ENCODE peak calls at places on chromosomes 16 and 17, in ten cellular contexts. T, Q, L, W, X, O, Y, D, S and F are unnamed samples.

GRCh38 chr17:78313735-78314648 is 45.9 kb downstream of the SOCS3 start:
- DNase-seq in W (no peak), O (peak), Q (peak), X (peak), S (no peak), L (peak), Y (peak), T (peak), D (no peak), F (no peak)

GRCh38 chr17:19263621-19264010 is 26.4 kb downstream of the EPN2 start:
- DNase-seq in T (no peak), O (no peak), W (no peak), D (no peak), Y (no peak), S (peak), Q (no peak), L (no peak), X (no peak), F (no peak)

GRCh38 chr16:2007081-2007836 is 2.4 kb downstream of the ZNF598 start:
- DNase-seq in O (no peak), L (no peak), W (no peak), T (peak), Y (no peak), S (no peak), Q (no peak), D (no peak), X (no peak), F (no peak)

GRCh38 chr17:77211681-77212080 is 70.9 kb downstream of the SEC14L1 start:
- DNase-seq in Y (no peak), D (no peak), O (no peak), L (no peak), Q (no peak), W (no peak), X (no peak), T (no peak), S (no peak), F (no peak)

GRCh38 chr16:4261557-4262172 is 11.2 kb downstream of the TFAP4 start:
- DNase-seq in T (peak), Y (peak), Q (no peak), O (peak), S (no peak), D (no peak), L (peak), W (no peak), X (peak), F (no peak)

GRCh38 chr17:81509687-81510523 is 2.7 kb downstream of the ACTG1 start:
- DNase-seq in X (no peak), O (peak), Q (no peak), D (no peak), Y (no peak), W (no peak), S (no peak), L (peak), T (no peak), F (no peak)

GRCh38 chr16:71188956-71189712 is 41.4 kb downstream of the HYDIN start:
- DNase-seq in Y (no peak), L (no peak), X (no peak), W (no peak), T (no peak), Q (no peak), D (no peak), S (no peak), O (no peak), F (no peak)

GRCh38 chr17:57887161-57887560 is 37.3 kb upstream of the MRPS23 start:
- DNase-seq in L (no peak), Y (no peak), O (no peak), S (no peak), X (no peak), W (no peak), D (no peak), Q (no peak), T (no peak), F (no peak)

GRCh38 chr17:78563189-78564145 is 13.7 kb downstream of the DNAH17 start:
- DNase-seq in T (peak), W (no peak), Q (peak), D (no peak), O (no peak), X (no peak), Y (no peak), L (no peak), S (no peak), F (no peak)

GRCh38 chr16:30858111-30858495 is 35.8 kb downstream of the BCL7C start:
- DNase-seq in Q (no peak), W (no peak), Y (no peak), D (no peak), T (no peak), X (no peak), L (no peak), S (no peak), O (no peak), F (no peak)

GRCh38 chr16:89455178-89455577 is 35.2 kb downstream of the ANKRD11 start:
- DNase-seq in O (peak), X (no peak), Y (no peak), L (no peak), S (no peak), T (no peak), W (no peak), Q (no peak), D (no peak), F (no peak)

DNA sequence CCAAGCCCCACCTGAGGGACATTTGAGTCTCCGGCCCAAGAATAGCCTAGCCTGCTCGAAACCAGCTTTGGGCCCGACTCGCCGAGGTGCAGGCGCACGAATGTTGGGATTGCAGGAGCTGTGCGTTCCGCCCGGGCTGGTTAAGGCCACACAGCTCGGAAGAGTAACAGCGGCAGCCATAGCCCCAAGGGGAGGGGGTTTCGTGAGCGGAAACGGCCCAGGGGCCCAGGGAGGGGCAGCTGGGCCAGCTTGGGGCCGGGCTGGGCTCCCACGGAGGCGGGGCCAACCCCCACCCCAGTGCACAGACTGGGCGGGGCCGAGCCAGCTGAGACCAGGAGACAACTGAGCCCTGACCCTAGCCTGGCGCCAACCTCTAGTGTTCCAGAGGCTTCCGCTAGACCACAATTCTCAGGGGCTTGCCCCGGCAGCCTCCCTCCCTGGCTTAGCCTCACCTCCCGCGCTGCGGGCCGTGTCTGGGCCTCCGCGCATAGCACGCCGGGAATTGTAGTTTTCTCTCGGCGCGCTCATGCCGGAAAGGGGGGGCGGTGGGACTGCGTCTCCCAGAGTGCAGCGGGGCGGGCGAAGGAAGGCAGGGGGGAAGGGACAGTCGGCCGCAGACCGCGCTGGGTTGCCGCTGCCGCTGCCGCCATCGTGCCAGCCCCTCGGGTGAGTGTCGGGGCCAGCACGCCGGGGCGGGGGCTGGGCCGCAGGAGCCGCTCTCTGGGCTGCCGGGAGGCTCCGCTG is at the start of gene NUTF2:
- DNase-seq in L (peak), W (peak), T (peak), O (peak), Q (peak), S (peak), Y (peak), D (peak), X (peak), F (peak)
- TF ChIP-seq POLR2A in L (peak), W (peak), T (peak), O (peak), Q (no peak), S (peak), Y (peak), D (no peak), X (peak), F (peak)

DNA sequence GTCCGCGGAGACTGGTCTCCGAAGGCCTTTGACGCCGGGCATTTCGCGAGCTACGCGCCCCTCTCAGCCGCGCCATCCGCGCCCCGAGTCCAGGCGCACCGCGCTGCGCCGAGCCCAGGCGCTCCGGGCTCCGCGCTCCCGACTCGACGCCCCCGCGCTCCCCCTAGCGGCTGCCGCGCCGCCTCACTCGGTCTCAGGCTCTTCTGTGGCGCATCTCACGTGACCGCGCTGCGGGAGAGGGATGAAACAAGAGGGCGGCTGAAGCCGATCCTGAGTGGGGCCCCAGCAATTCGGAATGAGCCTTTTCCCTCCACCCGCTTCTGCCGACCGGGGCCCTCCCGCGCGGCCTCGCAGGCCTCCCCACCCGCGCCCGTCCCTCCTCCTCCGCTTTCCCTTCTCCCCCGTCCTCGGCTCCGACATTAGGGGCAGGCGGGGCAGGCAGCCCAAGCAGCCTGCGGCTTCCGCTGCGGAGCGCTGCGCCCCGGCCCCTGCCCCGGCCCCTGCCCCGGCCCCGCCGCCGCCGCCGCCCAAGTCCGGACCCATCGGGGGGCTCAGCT is 42.5 kb upstream of the AMZ2 start:
- DNase-seq in Y (peak), D (peak), S (peak), Q (peak), X (peak), T (peak), O (peak), L (peak), W (peak), F (peak)
- TF ChIP-seq POLR2A in Y (peak), D (no peak), S (peak), Q (no peak), X (peak), T (peak), O (peak), L (peak), W (peak), F (peak)

GRCh38 chr17:18129041-18129502 is 20.5 kb downstream of the MYO15A start:
- DNase-seq in L (peak), D (no peak), Q (peak), Y (no peak), X (no peak), W (no peak), S (no peak), T (peak), O (no peak), F (no peak)
- TF ChIP-seq POLR2A in L (no peak), D (no peak), Q (no peak), Y (no peak), X (no peak), W (no peak), S (no peak), T (no peak), O (no peak), F (no peak)

DNA sequence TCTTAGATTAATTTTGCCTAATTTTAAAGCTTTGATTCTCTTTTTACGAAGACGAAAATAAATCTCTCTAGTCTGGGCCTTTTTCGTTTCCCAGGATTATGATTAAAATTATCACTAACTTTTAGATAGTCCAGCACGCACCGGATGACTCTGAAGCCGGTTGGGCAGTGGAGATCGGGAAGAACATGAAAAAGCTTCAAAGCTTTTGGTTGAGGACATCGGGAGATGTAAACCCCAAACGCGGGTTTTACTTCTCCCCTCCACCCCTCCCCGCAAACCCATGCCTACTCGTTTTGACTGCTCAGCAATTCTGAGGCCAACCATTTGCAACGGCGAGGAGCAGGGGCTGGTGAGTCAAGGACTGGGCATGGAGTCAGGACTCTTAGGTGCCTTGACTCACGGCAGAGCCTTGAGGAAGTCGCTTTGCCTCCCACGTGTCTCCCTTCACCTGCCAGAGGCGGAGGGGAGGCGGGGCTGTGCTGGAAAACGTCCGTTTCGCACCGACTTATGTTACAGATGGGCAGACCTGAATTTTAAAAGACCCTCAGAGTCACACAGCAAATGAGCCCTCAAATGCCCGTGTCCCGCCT is 989 bp upstream of the DUSP14 start:
- DNase-seq in X (peak), L (peak), W (peak), S (peak), D (no peak), Q (peak), T (peak), Y (peak), O (peak), F (no peak)
- TF ChIP-seq POLR2A in X (no peak), L (no peak), W (no peak), S (no peak), D (no peak), Q (no peak), T (no peak), Y (no peak), O (no peak), F (no peak)

GRCh38 chr16:22296225-22297113 is 740 bp upstream of the POLR3E start:
- DNase-seq in O (peak), T (peak), L (no peak), Q (no peak), S (no peak), W (no peak), X (peak), D (no peak), Y (no peak), F (no peak)

GRCh38 chr16:22297114-22297870 is at the start of gene POLR3E:
- DNase-seq in D (peak), T (peak), X (peak), L (peak), Q (peak), Y (peak), W (peak), O (peak), S (peak), F (peak)

GRCh38 chr16:22299036-22299435 is 1.8 kb downstream of the POLR3E start:
- DNase-seq in L (no peak), W (no peak), X (no peak), T (no peak), O (no peak), Q (no peak), D (no peak), Y (no peak), S (no peak), F (no peak)

GRCh38 chr16:22300427-22301071 is 3.3 kb downstream of the POLR3E start:
- DNase-seq in L (peak), X (peak), T (peak), W (no peak), O (peak), S (peak), Y (peak), D (no peak), Q (peak), F (no peak)

GRCh38 chr16:22297871-22298733 is 893 bp downstream of the POLR3E start:
- DNase-seq in L (peak), D (no peak), T (peak), Q (peak), Y (peak), X (peak), O (peak), S (peak), W (peak), F (no peak)
- TF ChIP-seq POLR2A in L (no peak), D (no peak), T (no peak), Q (no peak), Y (no peak), X (peak), O (peak), S (no peak), W (no peak), F (no peak)

DNA sequence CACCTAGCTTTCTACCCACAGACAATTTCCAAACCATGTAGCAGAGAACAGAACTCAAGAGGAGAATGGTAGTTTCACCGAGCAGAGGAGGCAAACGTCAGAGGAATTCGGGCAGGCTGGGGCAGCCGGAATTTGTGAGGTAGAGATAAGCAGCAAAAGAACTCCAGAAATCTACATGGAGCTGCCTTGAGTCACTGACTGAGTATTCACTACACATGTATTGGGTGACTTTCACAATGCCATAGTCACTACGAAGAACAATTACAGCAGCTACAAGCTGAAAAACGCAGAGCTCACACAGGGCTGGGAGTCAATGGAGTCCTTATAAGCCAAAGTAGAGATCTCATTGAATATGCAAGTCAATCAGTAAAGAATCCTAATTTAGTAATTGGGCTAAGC is 13.4 kb downstream of the CMC2 start:
- DNase-seq in O (no peak), S (no peak), Y (no peak), D (no peak), L (peak), W (no peak), X (peak), T (no peak), Q (peak), F (no peak)
- TF ChIP-seq POLR2A in O (no peak), S (no peak), Y (no peak), D (no peak), L (no peak), W (no peak), X (no peak), T (no peak), Q (no peak), F (no peak)

DNA sequence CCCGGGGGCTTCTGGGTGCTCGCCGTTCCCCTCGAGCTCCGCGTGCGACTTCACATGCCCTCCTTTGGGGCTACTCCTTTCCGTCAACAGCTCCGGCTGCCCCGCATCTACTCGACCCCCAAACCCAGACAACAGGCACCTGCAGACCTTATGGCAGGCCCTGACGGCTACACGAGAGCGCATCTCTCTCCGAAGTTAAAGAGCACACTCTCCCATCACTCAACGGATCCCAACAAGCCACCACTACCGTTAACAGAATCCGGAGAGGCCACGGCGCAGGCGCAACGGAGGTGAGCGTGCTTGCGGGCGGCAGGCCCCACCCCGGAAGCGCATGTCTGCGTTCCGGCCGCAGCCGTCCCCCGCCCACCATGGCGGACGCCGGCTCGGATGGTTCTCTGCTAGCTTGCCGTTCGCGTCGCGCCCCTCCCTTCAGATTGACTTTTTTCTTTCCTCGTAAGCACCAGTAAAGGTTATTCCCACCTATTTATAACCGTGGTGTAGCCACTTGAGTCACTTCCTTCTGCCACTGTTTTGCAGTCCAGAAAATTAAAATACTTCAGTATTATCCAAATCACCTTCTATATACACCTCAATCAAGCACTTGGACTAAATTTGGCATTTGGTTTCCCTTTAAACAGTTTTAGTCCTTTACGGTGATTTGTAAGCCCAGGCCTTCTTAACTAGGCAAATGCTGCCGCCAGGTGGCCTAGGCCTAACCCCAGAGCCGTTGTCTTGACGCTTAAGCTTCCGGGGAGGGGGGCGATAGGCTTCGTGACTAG is at the start of gene POLG2:
- DNase-seq in Y (peak), Q (peak), O (peak), S (peak), X (peak), D (peak), L (peak), T (peak), W (peak), F (peak)
- TF ChIP-seq POLR2A in Y (peak), Q (no peak), O (peak), S (peak), X (peak), D (no peak), L (peak), T (peak), W (no peak), F (no peak)

GRCh38 chr17:21199856-21200255 is 14.1 kb downstream of the TMEM11 start:
- DNase-seq in Q (no peak), L (no peak), O (no peak), D (no peak), W (no peak), S (no peak), Y (no peak), X (no peak), T (no peak), F (no peak)
- TF ChIP-seq POLR2A in Q (no peak), L (no peak), O (no peak), D (no peak), W (no peak), S (no peak), Y (no peak), X (no peak), T (no peak), F (no peak)

GRCh38 chr17:6583411-6583810 is 27.1 kb upstream of the PITPNM3 start:
- DNase-seq in T (no peak), D (no peak), W (no peak), X (no peak), Y (no peak), O (no peak), S (no peak), Q (no peak), L (no peak), F (no peak)

GRCh38 chr17:6577686-6578263 is 21.4 kb upstream of the PITPNM3 start:
- DNase-seq in Y (peak), T (no peak), L (no peak), O (no peak), X (no peak), D (no peak), S (no peak), W (peak), Q (no peak), F (no peak)

GRCh38 chr17:6576038-6576437 is 19.7 kb upstream of the PITPNM3 start:
- DNase-seq in W (no peak), X (no peak), T (no peak), D (no peak), Y (no peak), L (no peak), Q (no peak), S (no peak), O (no peak), F (no peak)

GRCh38 chr17:6578491-6578890 is 22.1 kb upstream of the PITPNM3 start:
- DNase-seq in X (no peak), S (no peak), T (no peak), W (peak), Q (no peak), Y (no peak), D (no peak), O (no peak), L (no peak), F (no peak)

GRCh38 chr17:6580628-6581027 is 24.3 kb upstream of the PITPNM3 start:
- DNase-seq in D (no peak), T (no peak), L (no peak), Y (no peak), S (no peak), Q (no peak), O (no peak), X (no peak), W (no peak), F (no peak)
- TF ChIP-seq POLR2A in D (no peak), T (no peak), L (no peak), Y (no peak), S (no peak), Q (no peak), O (no peak), X (no peak), W (no peak), F (no peak)

GRCh38 chr16:11915644-11916523 is at the start of gene GSPT1:
- DNase-seq in D (peak), Y (peak), O (peak), W (peak), L (peak), Q (peak), S (peak), T (peak), X (peak), F (peak)

GRCh38 chr16:11914210-11914758 is 1.5 kb downstream of the GSPT1 start:
- DNase-seq in Q (no peak), S (no peak), T (no peak), Y (no peak), X (peak), W (no peak), O (peak), D (no peak), L (no peak), F (no peak)

GRCh38 chr16:11913425-11914079 is 2.2 kb downstream of the GSPT1 start:
- DNase-seq in Q (no peak), T (no peak), S (no peak), W (no peak), Y (no peak), L (peak), D (no peak), O (peak), X (peak), F (no peak)

GRCh38 chr16:11916524-11917285 is 949 bp upstream of the GSPT1 start:
- DNase-seq in X (no peak), L (peak), S (no peak), T (peak), W (no peak), Y (peak), D (no peak), Q (peak), O (no peak), F (no peak)

GRCh38 chr16:11914759-11915643 is 755 bp downstream of the GSPT1 start:
- DNase-seq in L (peak), Q (peak), D (no peak), W (no peak), X (peak), T (peak), O (peak), Y (peak), S (peak), F (no peak)
- TF ChIP-seq POLR2A in L (no peak), Q (no peak), D (no peak), W (no peak), X (peak), T (no peak), O (no peak), Y (no peak), S (no peak), F (no peak)